ENCODE peak calls at places on chromosomes 11 and 22, in ten cellular contexts. N, A, L, P, O, G, C, E, D and T are unnamed samples.

GRCh38 chr11:110373061-110373702 is 56.6 kb upstream of the FDX1 start:
- DNase-seq in N (no peak), A (no peak), L (no peak), P (no peak), O (no peak), G (no peak), C (no peak), E (peak), D (peak), T (no peak)

GRCh38 chr11:127919206-127920000 is 668.0 kb downstream of the ETS1 start:
- DNase-seq in N (no peak), A (no peak), L (peak), P (no peak), O (no peak), G (no peak), C (no peak), E (peak), D (peak), T (no peak)

GRCh38 chr22:31269892-31270574 is 22.3 kb downstream of the PIK3IP1 start:
- DNase-seq in N (no peak), A (no peak), L (no peak), P (no peak), O (peak), G (no peak), C (no peak), E (no peak), D (no peak), T (no peak)

GRCh38 chr11:57758174-57758573 is 3.4 kb upstream of the CTNND1 start:
- DNase-seq in N (no peak), A (no peak), L (no peak), P (no peak), O (no peak), G (no peak), C (no peak), E (no peak), D (no peak), T (no peak)

GRCh38 chr11:104001474-104001873 is 35.0 kb upstream of the DDI1 start:
- DNase-seq in N (no peak), A (no peak), L (no peak), P (no peak), O (no peak), G (no peak), C (no peak), E (no peak), D (no peak), T (no peak)

GRCh38 chr11:128379587-128380279 is 207.6 kb downstream of the ETS1 start:
- DNase-seq in N (no peak), A (peak), L (no peak), P (no peak), O (no peak), G (no peak), C (no peak), E (no peak), D (peak), T (no peak)

GRCh38 chr22:44665115-44665514 is 36.9 kb upstream of the PRR5 start:
- DNase-seq in N (peak), A (no peak), L (no peak), P (no peak), O (peak), G (peak), C (no peak), E (no peak), D (no peak), T (no peak)

GRCh38 chr11:1546536-1547466 is 25.3 kb downstream of the DUSP8 start:
- DNase-seq in N (peak), A (peak), L (no peak), P (no peak), O (peak), G (peak), C (no peak), E (peak), D (no peak), T (no peak)

GRCh38 chr11:41307371-41308080 is 151.9 kb downstream of the LRRC4C start:
- DNase-seq in N (no peak), A (no peak), L (no peak), P (no peak), O (no peak), G (peak), C (no peak), E (no peak), D (no peak), T (no peak)

GRCh38 chr11:30595929-30596328 is 9.8 kb upstream of the MPPED2 start:
- DNase-seq in N (no peak), A (no peak), L (no peak), P (no peak), O (peak), G (peak), C (no peak), E (no peak), D (no peak), T (no peak)

GRCh38 chr11:116948375-116948774 is 111.0 kb upstream of the APOA1 start:
- DNase-seq in N (peak), A (no peak), L (no peak), P (no peak), O (no peak), G (no peak), C (no peak), E (peak), D (peak), T (no peak)

GRCh38 chr11:56819916-56820315 is 71.4 kb upstream of the OR9G4 start:
- DNase-seq in N (no peak), A (no peak), L (no peak), P (no peak), O (no peak), G (no peak), C (no peak), E (no peak), D (peak), T (no peak)

GRCh38 chr22:37638351-37639069 is 959 bp upstream of the SH3BP1 start:
- DNase-seq in N (peak), A (peak), L (no peak), P (no peak), O (peak), G (no peak), C (no peak), E (no peak), D (peak), T (no peak)

GRCh38 chr11:35270342-35270741 is 131.4 kb downstream of the CD44 start:
- DNase-seq in N (no peak), A (no peak), L (no peak), P (no peak), O (no peak), G (no peak), C (no peak), E (no peak), D (no peak), T (no peak)

GRCh38 chr11:77294040-77294439 is 7.4 kb downstream of the GDPD4 start:
- DNase-seq in N (no peak), A (no peak), L (no peak), P (no peak), O (no peak), G (no peak), C (no peak), E (no peak), D (no peak), T (no peak)

GRCh38 chr11:47467372-47467771 is 18.4 kb upstream of the RAPSN start:
- DNase-seq in N (peak), A (no peak), L (no peak), P (no peak), O (peak), G (no peak), C (no peak), E (no peak), D (no peak), T (no peak)

GRCh38 chr11:114160884-114161283 is 101.4 kb downstream of the ZBTB16 start:
- DNase-seq in N (no peak), A (no peak), L (no peak), P (no peak), O (no peak), G (no peak), C (peak), E (no peak), D (peak), T (no peak)

GRCh38 chr22:17858033-17858432 is 83.8 kb upstream of the BID start:
- DNase-seq in N (no peak), A (no peak), L (no peak), P (no peak), O (no peak), G (no peak), C (no peak), E (no peak), D (peak), T (no peak)

GRCh38 chr11:77278595-77279506 is 22.6 kb downstream of the GDPD4 start:
- DNase-seq in N (no peak), A (no peak), L (no peak), P (no peak), O (no peak), G (no peak), C (no peak), E (no peak), D (peak), T (no peak)

GRCh38 chr11:2701230-2701629 is 1.4 kb upstream of the KCNQ1OT1 start:
- DNase-seq in N (no peak), A (no peak), L (no peak), P (no peak), O (no peak), G (no peak), C (peak), E (no peak), D (no peak), T (peak)

GRCh38 chr22:26756675-26757293 is 99.4 kb downstream of the MIAT start:
- DNase-seq in N (peak), A (peak), L (no peak), P (peak), O (peak), G (peak), C (peak), E (no peak), D (peak), T (no peak)

GRCh38 chr11:75273331-75273988 is 32.9 kb downstream of the TPBGL start:
- DNase-seq in N (no peak), A (no peak), L (no peak), P (no peak), O (peak), G (no peak), C (no peak), E (no peak), D (no peak), T (peak)

GRCh38 chr11:126115253-126115540 is 52.5 kb upstream of the CDON start:
- DNase-seq in N (peak), A (no peak), L (no peak), P (peak), O (no peak), G (no peak), C (no peak), E (no peak), D (no peak), T (no peak)

GRCh38 chr11:76685237-76685636 is 14.7 kb upstream of the LRRC32 start:
- DNase-seq in N (no peak), A (no peak), L (no peak), P (no peak), O (no peak), G (no peak), C (no peak), E (no peak), D (no peak), T (no peak)

GRCh38 chr11:12008790-12009616 is 577 bp upstream of the DKK3 start:
- DNase-seq in N (no peak), A (no peak), L (no peak), P (no peak), O (peak), G (peak), C (no peak), E (no peak), D (no peak), T (no peak)

GRCh38 chr11:68940651-68941323 is 37.1 kb downstream of the IGHMBP2 start:
- DNase-seq in N (no peak), A (no peak), L (no peak), P (no peak), O (no peak), G (no peak), C (no peak), E (no peak), D (no peak), T (no peak)

GRCh38 chr11:68255526-68255925 is 16.2 kb downstream of the C11orf24 start:
- DNase-seq in N (no peak), A (no peak), L (no peak), P (no peak), O (no peak), G (no peak), C (no peak), E (no peak), D (no peak), T (no peak)

GRCh38 chr11:111366560-111367410 is 12.3 kb downstream of the POU2AF1 start:
- DNase-seq in N (no peak), A (no peak), L (no peak), P (no peak), O (no peak), G (no peak), C (no peak), E (no peak), D (no peak), T (no peak)

DNA sequence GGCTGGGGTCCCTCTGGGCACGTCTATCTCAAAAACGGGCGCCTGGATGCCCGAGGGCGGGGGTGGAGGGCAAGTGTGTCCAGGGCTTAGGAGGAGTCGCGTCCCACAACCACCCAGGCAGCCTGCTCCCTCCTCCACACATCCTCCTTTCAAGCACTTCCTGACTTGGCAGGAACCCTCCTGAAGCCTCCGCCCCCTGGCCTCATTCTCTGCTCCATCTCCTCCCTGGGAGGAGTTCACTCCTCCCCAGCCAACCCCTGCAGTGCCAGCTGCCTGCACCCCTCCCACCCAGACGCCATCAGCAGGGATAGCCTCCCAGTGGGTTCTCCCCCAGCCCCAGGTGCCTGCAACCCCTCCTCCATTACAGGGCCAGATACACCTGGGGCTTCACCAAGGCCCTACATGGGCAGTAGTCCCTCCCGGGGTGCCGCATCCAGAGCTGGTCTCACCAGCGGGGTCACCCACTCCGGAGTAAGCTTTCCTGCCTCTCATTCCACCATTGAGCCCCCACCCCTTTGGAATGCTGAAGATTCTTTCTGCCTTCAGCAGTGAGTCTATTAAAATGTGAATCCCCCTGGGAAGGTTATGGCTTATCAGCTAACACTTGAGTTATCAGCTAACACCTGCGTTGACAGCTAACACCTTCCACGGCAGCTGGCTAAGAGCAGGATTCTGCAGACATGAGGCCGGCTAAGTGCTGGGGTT is 24.4 kb downstream of the RTN4R start:
- DNase-seq in N (peak), A (peak), L (peak), P (no peak), O (peak), G (no peak), C (peak), E (peak), D (peak), T (no peak)
- H3K4me3 ChIP-seq in N (no peak), A (peak), L (no peak), P (peak), O (peak), G (no peak), C (no peak), E (peak), D (no peak), T (peak)

GRCh38 chr11:17719940-17720795 is 797 bp downstream of the MYOD1 start:
- DNase-seq in N (no peak), A (no peak), L (no peak), P (no peak), O (peak), G (peak), C (no peak), E (no peak), D (no peak), T (no peak)
- TF ChIP-seq CTCF in N (no peak), A (no peak), L (no peak), P (no peak), O (peak), G (peak), C (no peak), E (no peak), D (peak), T (no peak)

GRCh38 chr11:101582242-101583052 is 1.4 kb downstream of the TRPC6 start:
- DNase-seq in N (no peak), A (no peak), L (no peak), P (no peak), O (peak), G (peak), C (no peak), E (no peak), D (peak), T (no peak)

GRCh38 chr11:101584651-101585050 is 844 bp upstream of the TRPC6 start:
- DNase-seq in N (no peak), A (no peak), L (no peak), P (no peak), O (no peak), G (peak), C (no peak), E (no peak), D (no peak), T (no peak)

GRCh38 chr11:101586965-101587364 is 3.2 kb upstream of the TRPC6 start:
- DNase-seq in N (no peak), A (no peak), L (no peak), P (no peak), O (no peak), G (no peak), C (no peak), E (no peak), D (no peak), T (no peak)

GRCh38 chr11:101584129-101584515 is 315 bp upstream of the TRPC6 start:
- DNase-seq in N (no peak), A (no peak), L (no peak), P (no peak), O (no peak), G (no peak), C (no peak), E (no peak), D (no peak), T (no peak)

GRCh38 chr11:101583180-101584128 is at the start of gene TRPC6:
- DNase-seq in N (no peak), A (no peak), L (no peak), P (no peak), O (peak), G (peak), C (no peak), E (no peak), D (peak), T (peak)
- H3K4me3 ChIP-seq in N (no peak), A (no peak), L (peak), P (peak), O (peak), G (peak), C (peak), E (no peak), D (peak), T (peak)

GRCh38 chr22:50697667-50698506 is 25.3 kb downstream of the SHANK3 start:
- DNase-seq in N (no peak), A (no peak), L (no peak), P (no peak), O (peak), G (no peak), C (peak), E (no peak), D (no peak), T (peak)
- TF ChIP-seq CTCF in N (no peak), A (no peak), L (no peak), P (no peak), O (no peak), G (no peak), C (no peak), E (no peak), D (no peak), T (no peak)

DNA sequence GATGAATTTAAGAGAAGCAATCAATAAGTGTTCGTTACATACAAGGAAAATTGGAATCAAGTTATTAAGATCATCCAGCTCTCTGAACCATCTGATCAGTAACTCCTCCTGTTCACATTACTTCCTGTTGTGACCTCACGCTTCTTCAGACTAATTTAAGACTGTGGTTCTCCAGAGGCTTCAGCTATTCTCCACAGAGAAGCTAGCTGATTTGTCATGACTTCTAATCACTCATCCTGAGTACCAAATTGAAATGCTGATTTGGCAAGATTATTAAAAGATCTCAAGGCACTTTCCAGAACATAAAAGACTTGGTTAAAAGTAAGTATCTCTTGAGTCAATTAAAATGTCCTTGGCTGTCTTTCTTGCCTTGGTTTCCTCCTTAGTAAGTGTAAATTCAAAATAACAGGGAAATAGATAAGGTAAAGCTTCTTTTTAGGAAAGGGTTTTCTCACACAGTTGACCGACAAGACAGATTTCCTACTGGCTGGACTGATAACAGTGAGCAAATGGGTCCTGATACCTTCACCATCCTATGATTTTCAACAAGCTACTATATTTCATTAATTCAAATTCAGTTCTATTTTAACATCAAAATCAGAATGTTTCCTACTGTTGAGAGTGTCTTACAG is 38.5 kb downstream of the GAB2 start:
- DNase-seq in N (no peak), A (no peak), L (no peak), P (no peak), O (no peak), G (no peak), C (no peak), E (no peak), D (no peak), T (no peak)
- H3K4me3 ChIP-seq in N (no peak), A (no peak), L (no peak), P (no peak), O (peak), G (no peak), C (no peak), E (no peak), D (no peak), T (no peak)

GRCh38 chr11:60838132-60838531 is 3.8 kb upstream of the CCDC86 start:
- DNase-seq in N (no peak), A (no peak), L (no peak), P (no peak), O (peak), G (peak), C (no peak), E (no peak), D (no peak), T (no peak)
- TF ChIP-seq CTCF in N (no peak), A (no peak), L (no peak), P (no peak), O (peak), G (peak), C (no peak), E (no peak), D (no peak), T (no peak)